ENCODE peak calls at places on chromosomes 5 and 9, in seven cellular contexts. One of them, this sample, is unnamed.

GRCh38 chr9:7561527-7561926 is 238.1 kb downstream of the DMAC1 start:
- DNase-seq in HepG2: no peak
- DNase-seq in SK-N-SH: no peak
- DNase-seq in K562: no peak
- DNase-seq in HCT116: no peak
- DNase-seq in H1: no peak
- DNase-seq in GM12878: no peak
- DNase-seq in this sample: no peak

GRCh38 chr9:73348485-73348884 is 196.8 kb downstream of the ANXA1 start:
- DNase-seq in HepG2: no peak
- DNase-seq in SK-N-SH: no peak
- DNase-seq in K562: no peak
- DNase-seq in HCT116: no peak
- DNase-seq in H1: no peak
- DNase-seq in GM12878: no peak
- DNase-seq in this sample: peak; percentile 29

GRCh38 chr5:173660481-173661280 is 44.2 kb upstream of the BOD1 start:
- DNase-seq in HepG2: no peak
- DNase-seq in SK-N-SH: no peak
- DNase-seq in K562: no peak
- DNase-seq in HCT116: no peak
- DNase-seq in H1: no peak
- DNase-seq in GM12878: no peak
- DNase-seq in this sample: no peak

GRCh38 chr5:124604419-124604818 is 142.0 kb downstream of the ZNF608 start:
- DNase-seq in HepG2: peak; percentile 34
- DNase-seq in SK-N-SH: no peak
- DNase-seq in K562: no peak
- DNase-seq in HCT116: no peak
- DNase-seq in H1: no peak
- DNase-seq in GM12878: no peak
- DNase-seq in this sample: no peak

GRCh38 chr5:61232490-61232889 is 70.2 kb upstream of the SMIM15 start:
- DNase-seq in HepG2: no peak
- DNase-seq in SK-N-SH: no peak
- DNase-seq in K562: no peak
- DNase-seq in HCT116: no peak
- DNase-seq in H1: no peak
- DNase-seq in GM12878: no peak
- DNase-seq in this sample: no peak

GRCh38 chr9:93099551-93100264 is 3.7 kb downstream of the CARD19 start:
- DNase-seq in HepG2: no peak
- DNase-seq in SK-N-SH: no peak
- DNase-seq in K562: no peak
- DNase-seq in HCT116: no peak
- DNase-seq in H1: no peak
- DNase-seq in GM12878: no peak
- DNase-seq in this sample: no peak

GRCh38 chr9:137053944-137054931 is at the start of gene ENTPD2:
- DNase-seq in HepG2: peak; percentile 35
- DNase-seq in SK-N-SH: no peak
- DNase-seq in K562: peak; percentile 72
- DNase-seq in HCT116: no peak
- DNase-seq in H1: peak; percentile 74
- DNase-seq in GM12878: no peak
- DNase-seq in this sample: peak; percentile 96

GRCh38 chr9:129597355-129598088 is 23.4 kb downstream of the C9orf50 start:
- DNase-seq in HepG2: peak; percentile 93
- DNase-seq in SK-N-SH: peak; percentile 70
- DNase-seq in K562: no peak
- DNase-seq in HCT116: peak; percentile 86
- DNase-seq in H1: peak; percentile 76
- DNase-seq in GM12878: no peak
- DNase-seq in this sample: peak; percentile 55

GRCh38 chr5:125865166-125865815 is 557.9 kb upstream of the GRAMD2B start:
- DNase-seq in HepG2: no peak
- DNase-seq in SK-N-SH: no peak
- DNase-seq in K562: no peak
- DNase-seq in HCT116: no peak
- DNase-seq in H1: no peak
- DNase-seq in GM12878: no peak
- DNase-seq in this sample: no peak

GRCh38 chr5:82111191-82111590 is 139.4 kb downstream of the ATG10 start:
- DNase-seq in HepG2: no peak
- DNase-seq in SK-N-SH: no peak
- DNase-seq in K562: peak; percentile 70
- DNase-seq in HCT116: no peak
- DNase-seq in H1: no peak
- DNase-seq in GM12878: no peak
- DNase-seq in this sample: no peak

GRCh38 chr9:303502-303901 is 88.8 kb downstream of the DOCK8 start:
- DNase-seq in HepG2: no peak
- DNase-seq in SK-N-SH: no peak
- DNase-seq in K562: no peak
- DNase-seq in HCT116: no peak
- DNase-seq in H1: no peak
- DNase-seq in GM12878: no peak
- DNase-seq in this sample: no peak

GRCh38 chr5:35924122-35924949 is 14.1 kb downstream of the CAPSL start:
- DNase-seq in HepG2: no peak
- DNase-seq in SK-N-SH: no peak
- DNase-seq in K562: no peak
- DNase-seq in HCT116: no peak
- DNase-seq in H1: no peak
- DNase-seq in GM12878: no peak
- DNase-seq in this sample: no peak

GRCh38 chr5:127909078-127909477 is 174.5 kb upstream of the SLC12A2 start:
- DNase-seq in HepG2: peak; percentile 42
- DNase-seq in SK-N-SH: peak; percentile 13
- DNase-seq in K562: peak; percentile 48
- DNase-seq in HCT116: peak; percentile 59
- DNase-seq in H1: no peak
- DNase-seq in GM12878: no peak
- DNase-seq in this sample: peak; percentile 75

GRCh38 chr5:7671420-7671819 is 179.5 kb downstream of the CFAP90 start:
- DNase-seq in HepG2: no peak
- DNase-seq in SK-N-SH: no peak
- DNase-seq in K562: no peak
- DNase-seq in HCT116: no peak
- DNase-seq in H1: no peak
- DNase-seq in GM12878: no peak
- DNase-seq in this sample: no peak

GRCh38 chr5:7664208-7664607 is 186.7 kb downstream of the CFAP90 start:
- DNase-seq in HepG2: no peak
- DNase-seq in SK-N-SH: no peak
- DNase-seq in K562: no peak
- DNase-seq in HCT116: no peak
- DNase-seq in H1: no peak
- DNase-seq in GM12878: no peak
- DNase-seq in this sample: no peak

GRCh38 chr5:7668627-7669026 is 182.3 kb downstream of the CFAP90 start:
- DNase-seq in HepG2: no peak
- DNase-seq in SK-N-SH: no peak
- DNase-seq in K562: no peak
- DNase-seq in HCT116: no peak
- DNase-seq in H1: no peak
- DNase-seq in GM12878: no peak
- DNase-seq in this sample: no peak

GRCh38 chr5:7667216-7667767 is 183.6 kb downstream of the CFAP90 start:
- DNase-seq in HepG2: no peak
- DNase-seq in SK-N-SH: no peak
- DNase-seq in K562: no peak
- DNase-seq in HCT116: no peak
- DNase-seq in H1: no peak
- DNase-seq in GM12878: no peak
- DNase-seq in this sample: no peak

DNA sequence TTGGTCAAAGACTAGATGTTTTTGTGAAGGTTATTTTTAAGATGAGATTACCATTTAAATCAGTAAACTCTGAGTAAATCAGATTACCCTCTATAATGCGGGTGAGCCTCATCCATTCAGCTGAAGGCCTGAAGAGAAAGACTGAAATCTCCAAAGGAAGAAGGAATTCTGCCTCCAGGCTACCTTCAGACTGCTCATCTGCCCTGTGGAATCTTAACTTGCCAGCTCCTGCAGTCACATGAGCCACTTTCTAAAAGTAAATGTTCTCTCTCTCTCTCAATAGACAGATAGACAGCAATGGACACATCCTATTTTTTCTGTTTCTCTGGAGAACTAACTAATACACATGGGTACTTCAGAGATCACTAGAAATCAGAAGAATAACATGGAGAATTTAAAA is 182.8 kb downstream of the CFAP90 start:
- DNase-seq in HepG2: no peak
- DNase-seq in SK-N-SH: no peak
- DNase-seq in K562: no peak
- DNase-seq in HCT116: no peak
- DNase-seq in H1: no peak
- DNase-seq in GM12878: no peak
- DNase-seq in this sample: no peak
- TF ChIP-seq JUND in HepG2: no peak
- TF ChIP-seq JUND in SK-N-SH: no peak
- TF ChIP-seq JUND in K562: no peak
- TF ChIP-seq JUND in HCT116: no peak
- TF ChIP-seq JUND in H1: no peak
- TF ChIP-seq JUND in GM12878: no peak
- TF ChIP-seq JUND in this sample: no peak

GRCh38 chr5:178467261-178468195 is 122.7 kb downstream of the COL23A1 start:
- DNase-seq in HepG2: no peak
- DNase-seq in SK-N-SH: no peak
- DNase-seq in K562: no peak
- DNase-seq in HCT116: no peak
- DNase-seq in H1: no peak
- DNase-seq in GM12878: no peak
- DNase-seq in this sample: no peak
- TF ChIP-seq JUND in HepG2: no peak
- TF ChIP-seq JUND in SK-N-SH: no peak
- TF ChIP-seq JUND in K562: no peak
- TF ChIP-seq JUND in HCT116: no peak
- TF ChIP-seq JUND in H1: no peak
- TF ChIP-seq JUND in GM12878: no peak
- TF ChIP-seq JUND in this sample: no peak

GRCh38 chr9:134127616-134128015 is 8.3 kb upstream of the WDR5 start:
- DNase-seq in HepG2: no peak
- DNase-seq in SK-N-SH: no peak
- DNase-seq in K562: no peak
- DNase-seq in HCT116: no peak
- DNase-seq in H1: no peak
- DNase-seq in GM12878: no peak
- DNase-seq in this sample: no peak
- TF ChIP-seq JUND in HepG2: no peak
- TF ChIP-seq JUND in SK-N-SH: no peak
- TF ChIP-seq JUND in K562: no peak
- TF ChIP-seq JUND in HCT116: no peak
- TF ChIP-seq JUND in H1: no peak
- TF ChIP-seq JUND in GM12878: no peak
- TF ChIP-seq JUND in this sample: no peak

DNA sequence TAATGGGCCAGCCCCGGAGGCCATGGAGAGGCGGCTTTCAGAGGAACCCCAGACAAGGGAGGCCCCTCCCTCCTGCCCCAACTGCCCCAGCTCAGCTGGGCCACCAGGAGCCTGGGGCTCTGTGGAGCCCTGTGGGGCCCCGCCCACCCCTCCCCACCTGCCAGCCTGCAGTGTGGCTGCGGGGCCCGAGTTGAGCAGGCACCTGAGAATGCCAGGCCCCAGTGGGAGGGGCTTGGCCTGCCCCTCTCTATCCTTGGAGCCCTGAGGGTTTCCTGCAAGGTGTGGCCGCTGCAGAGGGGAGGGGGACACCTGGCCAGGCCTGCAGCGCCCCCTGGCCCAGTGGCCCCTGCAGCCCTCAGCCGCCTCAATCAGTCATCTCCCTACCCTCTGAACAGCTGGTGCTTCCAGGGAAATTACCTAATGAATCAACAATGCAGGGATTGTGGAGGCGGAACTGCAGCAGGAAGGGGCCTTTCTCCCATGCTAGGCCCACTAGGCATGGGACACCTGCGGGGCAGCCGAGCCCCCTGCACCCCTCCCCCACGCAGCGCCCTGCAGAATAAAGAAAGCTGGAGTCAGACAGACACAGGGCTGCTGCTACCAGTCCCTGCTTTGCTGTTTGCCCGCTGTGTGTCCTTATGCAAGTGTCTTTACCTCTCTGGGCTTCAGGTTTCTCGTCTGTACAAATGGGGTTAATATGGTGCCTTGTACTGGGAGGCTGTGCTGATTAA is 48.0 kb downstream of the LMX1B start:
- DNase-seq in HepG2: peak; percentile 41
- DNase-seq in SK-N-SH: no peak
- DNase-seq in K562: no peak
- DNase-seq in HCT116: peak; percentile 12
- DNase-seq in H1: peak; percentile 84
- DNase-seq in GM12878: no peak
- DNase-seq in this sample: peak; percentile 61
- TF ChIP-seq JUND in HepG2: no peak
- TF ChIP-seq JUND in SK-N-SH: no peak
- TF ChIP-seq JUND in K562: no peak
- TF ChIP-seq JUND in HCT116: no peak
- TF ChIP-seq JUND in H1: peak; percentile 93
- TF ChIP-seq JUND in GM12878: no peak
- TF ChIP-seq JUND in this sample: no peak